ENCODE peak calls at places on chromosomes 12 and 14, in seven cellular contexts. One of them, this sample, is unnamed.

GRCh38 chr12:82593143-82593542 is 93.6 kb upstream of the TMTC2 start:
- DNase-seq in kidney epithelial cell: no peak
- DNase-seq in left ventricle myocardium inferior: no peak
- DNase-seq in CD8-positive, alpha-beta memory T cell: no peak
- DNase-seq in retinal pigment epithelial cell: no peak
- DNase-seq in NCI-H1105: no peak
- DNase-seq in choroid plexus epithelial cell: no peak
- DNase-seq in this sample: no peak

GRCh38 chr14:36818794-36819384 is 157.2 kb downstream of the PAX9 start:
- DNase-seq in kidney epithelial cell: no peak
- DNase-seq in left ventricle myocardium inferior: no peak
- DNase-seq in CD8-positive, alpha-beta memory T cell: no peak
- DNase-seq in retinal pigment epithelial cell: no peak
- DNase-seq in NCI-H1105: no peak
- DNase-seq in choroid plexus epithelial cell: peak; percentile 3
- DNase-seq in this sample: peak; percentile 23

GRCh38 chr12:4267904-4268548 is 5.5 kb upstream of the CCND2 start:
- DNase-seq in kidney epithelial cell: no peak
- DNase-seq in left ventricle myocardium inferior: no peak
- DNase-seq in CD8-positive, alpha-beta memory T cell: no peak
- DNase-seq in retinal pigment epithelial cell: no peak
- DNase-seq in NCI-H1105: no peak
- DNase-seq in choroid plexus epithelial cell: no peak
- DNase-seq in this sample: no peak

GRCh38 chr12:120090626-120091295 is 25.8 kb downstream of the RAB35 start:
- DNase-seq in kidney epithelial cell: no peak
- DNase-seq in left ventricle myocardium inferior: no peak
- DNase-seq in CD8-positive, alpha-beta memory T cell: no peak
- DNase-seq in retinal pigment epithelial cell: no peak
- DNase-seq in NCI-H1105: no peak
- DNase-seq in choroid plexus epithelial cell: no peak
- DNase-seq in this sample: no peak

GRCh38 chr12:80988986-80989385 is 51.3 kb upstream of the LIN7A start:
- DNase-seq in kidney epithelial cell: no peak
- DNase-seq in left ventricle myocardium inferior: no peak
- DNase-seq in CD8-positive, alpha-beta memory T cell: no peak
- DNase-seq in retinal pigment epithelial cell: peak; percentile 7
- DNase-seq in NCI-H1105: no peak
- DNase-seq in choroid plexus epithelial cell: no peak
- DNase-seq in this sample: no peak

GRCh38 chr12:52440821-52441319 is 6.7 kb upstream of the KRT75 start:
- DNase-seq in kidney epithelial cell: no peak
- DNase-seq in left ventricle myocardium inferior: no peak
- DNase-seq in CD8-positive, alpha-beta memory T cell: no peak
- DNase-seq in retinal pigment epithelial cell: no peak
- DNase-seq in NCI-H1105: no peak
- DNase-seq in choroid plexus epithelial cell: peak; percentile 38
- DNase-seq in this sample: peak; percentile 14

GRCh38 chr12:108587826-108588225 is 10.1 kb downstream of the TMEM119 start:
- DNase-seq in kidney epithelial cell: no peak
- DNase-seq in left ventricle myocardium inferior: no peak
- DNase-seq in CD8-positive, alpha-beta memory T cell: no peak
- DNase-seq in retinal pigment epithelial cell: no peak
- DNase-seq in NCI-H1105: no peak
- DNase-seq in choroid plexus epithelial cell: no peak
- DNase-seq in this sample: no peak

GRCh38 chr12:101021911-101022388 is 188.1 kb downstream of the SLC5A8 start:
- DNase-seq in kidney epithelial cell: peak; percentile 86
- DNase-seq in left ventricle myocardium inferior: no peak
- DNase-seq in CD8-positive, alpha-beta memory T cell: no peak
- DNase-seq in retinal pigment epithelial cell: peak; percentile 74
- DNase-seq in NCI-H1105: no peak
- DNase-seq in choroid plexus epithelial cell: peak; percentile 80
- DNase-seq in this sample: peak; percentile 69

GRCh38 chr14:55077155-55077554 is 25.7 kb downstream of the MAPK1IP1L start:
- DNase-seq in kidney epithelial cell: no peak
- DNase-seq in left ventricle myocardium inferior: no peak
- DNase-seq in CD8-positive, alpha-beta memory T cell: no peak
- DNase-seq in retinal pigment epithelial cell: peak; percentile 62
- DNase-seq in NCI-H1105: no peak
- DNase-seq in choroid plexus epithelial cell: peak; percentile 51
- DNase-seq in this sample: no peak

GRCh38 chr12:93419388-93420034 is 22.2 kb downstream of the UBE2N start:
- DNase-seq in kidney epithelial cell: peak; percentile 18
- DNase-seq in left ventricle myocardium inferior: no peak
- DNase-seq in CD8-positive, alpha-beta memory T cell: peak; percentile 38
- DNase-seq in retinal pigment epithelial cell: no peak
- DNase-seq in NCI-H1105: peak; percentile 18
- DNase-seq in choroid plexus epithelial cell: peak; percentile 83
- DNase-seq in this sample: no peak

GRCh38 chr14:56581041-56581727 is 1.6 kb downstream of the TMEM260 start:
- DNase-seq in kidney epithelial cell: no peak
- DNase-seq in left ventricle myocardium inferior: no peak
- DNase-seq in CD8-positive, alpha-beta memory T cell: no peak
- DNase-seq in retinal pigment epithelial cell: no peak
- DNase-seq in NCI-H1105: no peak
- DNase-seq in choroid plexus epithelial cell: no peak
- DNase-seq in this sample: no peak

GRCh38 chr12:47981496-47982260 is 18.3 kb downstream of the TMEM106C start:
- DNase-seq in kidney epithelial cell: no peak
- DNase-seq in left ventricle myocardium inferior: no peak
- DNase-seq in CD8-positive, alpha-beta memory T cell: no peak
- DNase-seq in retinal pigment epithelial cell: no peak
- DNase-seq in NCI-H1105: no peak
- DNase-seq in choroid plexus epithelial cell: no peak
- DNase-seq in this sample: no peak

GRCh38 chr14:33010495-33010894 is 71.8 kb downstream of the NPAS3 start:
- DNase-seq in kidney epithelial cell: no peak
- DNase-seq in left ventricle myocardium inferior: no peak
- DNase-seq in CD8-positive, alpha-beta memory T cell: no peak
- DNase-seq in retinal pigment epithelial cell: no peak
- DNase-seq in NCI-H1105: no peak
- DNase-seq in choroid plexus epithelial cell: no peak
- DNase-seq in this sample: no peak

GRCh38 chr12:114780746-114781399 is 96.9 kb upstream of the TBX3 start:
- DNase-seq in kidney epithelial cell: no peak
- DNase-seq in left ventricle myocardium inferior: no peak
- DNase-seq in CD8-positive, alpha-beta memory T cell: no peak
- DNase-seq in retinal pigment epithelial cell: no peak
- DNase-seq in NCI-H1105: peak; percentile 67
- DNase-seq in choroid plexus epithelial cell: no peak
- DNase-seq in this sample: no peak

GRCh38 chr14:94904636-94905035 is 134.7 kb upstream of the GSC start:
- DNase-seq in kidney epithelial cell: no peak
- DNase-seq in left ventricle myocardium inferior: no peak
- DNase-seq in CD8-positive, alpha-beta memory T cell: no peak
- DNase-seq in retinal pigment epithelial cell: no peak
- DNase-seq in NCI-H1105: no peak
- DNase-seq in choroid plexus epithelial cell: peak; percentile 75
- DNase-seq in this sample: peak; percentile 10

GRCh38 chr12:107404981-107405380 is 280.6 kb upstream of the PWP1 start:
- DNase-seq in kidney epithelial cell: no peak
- DNase-seq in left ventricle myocardium inferior: no peak
- DNase-seq in CD8-positive, alpha-beta memory T cell: no peak
- DNase-seq in retinal pigment epithelial cell: no peak
- DNase-seq in NCI-H1105: peak; percentile 53
- DNase-seq in choroid plexus epithelial cell: peak; percentile 76
- DNase-seq in this sample: no peak

GRCh38 chr12:46795988-46796387 is 29.8 kb downstream of the SLC38A4 start:
- DNase-seq in kidney epithelial cell: no peak
- DNase-seq in left ventricle myocardium inferior: no peak
- DNase-seq in CD8-positive, alpha-beta memory T cell: no peak
- DNase-seq in retinal pigment epithelial cell: no peak
- DNase-seq in NCI-H1105: no peak
- DNase-seq in choroid plexus epithelial cell: no peak
- DNase-seq in this sample: no peak

This sample was measured in non-pigmented ciliary epithelial cell.